ENCODE peak calls at places on chromosomes 7 and 10, in four cellular contexts. F is HCT116, T is K562, M is GM12878. R is an unnamed sample.

GRCh38 chr7:119802147-119802546 is 470.8 kb upstream of the KCND2 start:
- DNase-seq in F (no peak), T (no peak), M (no peak), R (no peak)

GRCh38 chr10:94292448-94293118 is 70.2 kb downstream of the NOC3L start:
- DNase-seq in F (no peak), T (no peak), M (no peak), R (peak)

GRCh38 chr7:70698219-70698832 is 433.6 kb upstream of the GALNT17 start:
- DNase-seq in F (no peak), T (peak), M (no peak), R (peak)

GRCh38 chr7:47622946-47623640 is 41.2 kb upstream of the TNS3 start:
- DNase-seq in F (no peak), T (no peak), M (no peak), R (peak)

GRCh38 chr10:4246881-4247358 is 461.9 kb upstream of the KLF6 start:
- DNase-seq in F (no peak), T (no peak), M (no peak), R (no peak)

GRCh38 chr7:16078076-16078952 is 343.0 kb downstream of the CRPPA start:
- DNase-seq in F (peak), T (peak), M (no peak), R (no peak)

GRCh38 chr7:146982482-146982881 is 865.9 kb downstream of the CNTNAP2 start:
- DNase-seq in F (no peak), T (no peak), M (no peak), R (no peak)

GRCh38 chr10:94129393-94130130 is 135.8 kb downstream of the PLCE1 start:
- DNase-seq in F (no peak), T (no peak), M (no peak), R (no peak)

GRCh38 chr7:55432506-55432905 is 67.4 kb downstream of the LANCL2 start:
- DNase-seq in F (no peak), T (no peak), M (no peak), R (no peak)

GRCh38 chr7:45660201-45660900 is 86.2 kb downstream of the ADCY1 start:
- DNase-seq in F (no peak), T (no peak), M (no peak), R (no peak)

GRCh38 chr10:75922435-75922834 is 491.0 kb downstream of the LRMDA start:
- DNase-seq in F (no peak), T (no peak), M (no peak), R (peak)

GRCh38 chr7:156147104-156147503 is 334.8 kb upstream of the SHH start:
- DNase-seq in F (no peak), T (no peak), M (no peak), R (no peak)

GRCh38 chr10:91552706-91553105 is 80.2 kb downstream of the PPP1R3C start:
- DNase-seq in F (peak), T (no peak), M (no peak), R (no peak)

GRCh38 chr7:95577137-95577536 is 19.2 kb downstream of the PDK4 start:
- DNase-seq in F (no peak), T (no peak), M (no peak), R (peak)

GRCh38 chr10:118397391-118397790 is 55.3 kb upstream of the FAM204A start:
- DNase-seq in F (no peak), T (no peak), M (no peak), R (no peak)

GRCh38 chr7:82633592-82633991 is 190.0 kb upstream of the CACNA2D1 start:
- DNase-seq in F (no peak), T (no peak), M (no peak), R (no peak)

GRCh38 chr7:79504607-79505389 is 51.3 kb upstream of the MAGI2 start:
- DNase-seq in F (peak), T (no peak), M (no peak), R (no peak)

GRCh38 chr7:155796381-155797261 is 15.6 kb downstream of the SHH start:
- DNase-seq in F (no peak), T (peak), M (no peak), R (peak)

GRCh38 chr10:69428138-69428537 is 11.4 kb upstream of the TACR2 start:
- DNase-seq in F (no peak), T (no peak), M (no peak), R (no peak)

GRCh38 chr10:52639652-52640051 is 132.9 kb downstream of the MBL2 start:
- DNase-seq in F (no peak), T (no peak), M (no peak), R (no peak)

GRCh38 chr7:7321681-7322080 is 139.3 kb downstream of the C1GALT1 start:
- DNase-seq in F (no peak), T (no peak), M (peak), R (peak)
- TF ChIP-seq JUND in F (no peak), T (no peak), M (no peak), R (no peak)

DNA sequence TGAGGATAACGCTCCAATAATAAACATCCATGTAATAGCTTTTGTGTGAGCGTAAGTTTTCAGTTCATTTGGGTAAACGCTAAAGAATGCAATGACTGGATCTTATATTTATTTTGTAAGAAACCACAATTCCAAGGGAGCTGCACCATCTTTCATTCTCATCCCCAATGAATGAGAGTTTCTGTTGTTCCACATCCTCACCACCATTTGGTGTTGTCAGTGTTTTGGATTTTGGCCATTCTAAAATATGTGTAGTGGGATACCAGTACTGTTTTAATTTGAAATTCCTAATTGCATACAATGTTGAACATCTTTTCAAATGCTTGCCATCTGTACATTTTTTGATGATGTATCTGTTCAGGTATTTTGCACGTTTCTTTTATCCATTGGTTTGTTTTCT is 50.9 kb upstream of the SEMA3D start:
- DNase-seq in F (no peak), T (no peak), M (no peak), R (no peak)
- TF ChIP-seq JUND in F (no peak), T (no peak), M (no peak), R (no peak)

GRCh38 chr10:28179490-28180099 is 123.3 kb downstream of the MPP7 start:
- DNase-seq in F (peak), T (peak), M (no peak), R (peak)

GRCh38 chr10:28184810-28185209 is 118.1 kb downstream of the MPP7 start:
- DNase-seq in F (no peak), T (no peak), M (no peak), R (no peak)

GRCh38 chr10:28180654-28181053 is 122.2 kb downstream of the MPP7 start:
- DNase-seq in F (peak), T (no peak), M (no peak), R (no peak)

GRCh38 chr10:28179006-28179405 is 123.9 kb downstream of the MPP7 start:
- DNase-seq in F (no peak), T (no peak), M (no peak), R (no peak)

GRCh38 chr10:28181478-28182096 is 121.3 kb downstream of the MPP7 start:
- DNase-seq in F (no peak), T (no peak), M (no peak), R (no peak)
- TF ChIP-seq JUND in F (no peak), T (no peak), M (no peak), R (no peak)

GRCh38 chr7:75732764-75733630 is 5.7 kb downstream of the HIP1 start:
- DNase-seq in F (peak), T (peak), M (no peak), R (no peak)
- TF ChIP-seq JUND in F (no peak), T (peak), M (no peak), R (no peak)

GRCh38 chr7:87506243-87507180 is 31.0 kb upstream of the ABCB4 start:
- DNase-seq in F (peak), T (no peak), M (no peak), R (peak)
- TF ChIP-seq JUND in F (no peak), T (no peak), M (no peak), R (no peak)